ENCODE peak calls at places on chromosomes 11 and 22, in five cellular contexts. J is NCI-H1092, Q is NCI-H1694, I is retinal pigment epithelial cell, H is Caki2. U is an unnamed sample.
A peak's percentile ranks its signal among the peaks of the same experiment; 100 is the strongest.

GRCh38 chr11:6621711-6622211 is 2.5 kb upstream of the TPP1 start:
- DNase-seq in Q (no peak), I (no peak), J (no peak), H (no peak), U (no peak)

GRCh38 chr22:47051435-47052175 is 289.2 kb downstream of the TBC1D22A start:
- DNase-seq in Q (no peak), J (peak; percentile 17), I (no peak), H (no peak), U (peak; percentile 49)

GRCh38 chr11:125886997-125887372 is 483 bp upstream of the HYLS1 start:
- DNase-seq in H (no peak), Q (no peak), I (no peak), J (no peak), U (no peak)

GRCh38 chr11:31045335-31045734 is 324.2 kb downstream of the DCDC1 start:
- DNase-seq in Q (peak; percentile 33), J (peak; percentile 11), H (no peak), I (no peak), U (peak; percentile 37)

GRCh38 chr11:114134870-114135269 is 75.4 kb downstream of the ZBTB16 start:
- DNase-seq in Q (no peak), J (no peak), H (no peak), I (no peak), U (no peak)

GRCh38 chr11:32792111-32792947 is 2.1 kb downstream of the CCDC73 start:
- DNase-seq in J (no peak), I (no peak), Q (no peak), H (no peak), U (peak; percentile 9)

GRCh38 chr11:66338276-66339162 is 2.3 kb upstream of the RIN1 start:
- DNase-seq in Q (no peak), I (no peak), H (no peak), J (no peak), U (no peak)

GRCh38 chr22:23837911-23838685 is 708 bp downstream of the DERL3 start:
- DNase-seq in Q (no peak), J (no peak), H (no peak), I (no peak), U (peak; percentile 46)

GRCh38 chr22:30212996-30213441 is 33.5 kb downstream of the LIF start:
- DNase-seq in H (no peak), J (no peak), I (no peak), Q (no peak), U (no peak)

GRCh38 chr11:108947654-108948570 is 283.0 kb downstream of the DDX10 start:
- DNase-seq in J (no peak), H (no peak), I (no peak), Q (no peak), U (no peak)

GRCh38 chr11:45314900-45315299 is 28.8 kb upstream of the SYT13 start:
- DNase-seq in I (no peak), J (no peak), H (no peak), Q (no peak), U (no peak)

GRCh38 chr11:8911040-8911823 is at the start of gene AKIP1:
- DNase-seq in J (peak; percentile 98), Q (peak; percentile 94), H (peak; percentile 90), I (peak; percentile 73), U (peak; percentile 100)

GRCh38 chr11:86639172-86639571 is 33.2 kb downstream of the ME3 start:
- DNase-seq in J (no peak), H (no peak), Q (no peak), I (no peak), U (no peak)

GRCh38 chr22:19941365-19942070 is at the start of the genes COMT and TXNRD2:
- DNase-seq in I (no peak), J (peak; percentile 49), H (peak; percentile 62), Q (no peak), U (no peak)

GRCh38 chr11:62574363-62575057 is 819 bp upstream of the EEF1G start:
- DNase-seq in I (no peak), Q (no peak), H (peak; percentile 23), J (peak; percentile 23), U (peak; percentile 31)

GRCh38 chr11:2129323-2129698 is 9.9 kb downstream of the IGF2 start:
- DNase-seq in H (no peak), I (no peak), J (no peak), Q (no peak), U (no peak)

GRCh38 chr11:75918295-75918694 is 103.3 kb downstream of the UVRAG start:
- DNase-seq in H (no peak), Q (no peak), J (no peak), I (no peak), U (no peak)

GRCh38 chr11:84290647-84291046 is 1004.5 kb upstream of the CCDC90B start:
- DNase-seq in H (no peak), Q (no peak), J (no peak), I (no peak), U (no peak)

GRCh38 chr11:13486926-13487660 is 8.7 kb downstream of the PTH start:
- DNase-seq in I (no peak), H (peak; percentile 30), J (no peak), Q (no peak), U (peak; percentile 73)

GRCh38 chr22:32644252-32645100 is 157.0 kb upstream of the TIMP3 start:
- DNase-seq in J (no peak), I (no peak), H (no peak), Q (no peak), U (no peak)

GRCh38 chr11:100930185-100930778 is 199.3 kb downstream of the PGR start:
- DNase-seq in I (peak; percentile 33), Q (peak; percentile 13), H (peak; percentile 41), J (peak; percentile 33), U (peak; percentile 73)